ENCODE peak calls at places on chromosomes 5 and 9, in five cellular contexts. U is right lobe of liver, Y is cerebellar cortex, K is GM03348, N is NCI-H748 treated with DMSO at 0.1 percent for 48 hours. W is an unnamed sample.

GRCh38 chr9:121884057-121884512 is 209.0 kb downstream of the TTLL11 start:
- DNase-seq in U (no peak), Y (peak), K (no peak), N (peak), W (no peak)

GRCh38 chr5:110054240-110054639 is 364.5 kb downstream of the MAN2A1 start:
- DNase-seq in U (no peak), Y (no peak), K (no peak), N (peak), W (peak)

GRCh38 chr9:114619205-114619758 is 8.2 kb downstream of the TMEM268 start:
- DNase-seq in U (no peak), Y (no peak), K (no peak), N (no peak), W (no peak)

GRCh38 chr5:32278403-32278802 is 34.3 kb downstream of the MTMR12 start:
- DNase-seq in U (no peak), Y (no peak), K (no peak), N (no peak), W (no peak)

GRCh38 chr5:72860499-72860898 is 44.0 kb downstream of the TNPO1 start:
- DNase-seq in U (no peak), Y (no peak), K (peak), N (no peak), W (no peak)

GRCh38 chr5:133637206-133637605 is 24.9 kb upstream of the FSTL4 start:
- DNase-seq in U (no peak), Y (no peak), K (no peak), N (no peak), W (no peak)

GRCh38 chr5:54736003-54736797 is 218.6 kb downstream of the SNX18 start:
- DNase-seq in U (no peak), Y (no peak), K (no peak), N (no peak), W (no peak)

GRCh38 chr5:53091304-53091703 is 18.3 kb downstream of the MOCS2 start:
- DNase-seq in U (no peak), Y (no peak), K (peak), N (no peak), W (no peak)

GRCh38 chr9:1173211-1173610 is 123.1 kb downstream of the DMRT2 start:
- DNase-seq in U (no peak), Y (no peak), K (peak), N (no peak), W (peak)

GRCh38 chr9:137430723-137431415 is 7.7 kb downstream of the NOXA1 start:
- DNase-seq in U (peak), Y (no peak), K (no peak), N (no peak), W (no peak)

GRCh38 chr5:87151547-87151946 is 116.1 kb upstream of the RASA1 start:
- DNase-seq in U (no peak), Y (no peak), K (peak), N (no peak), W (peak)

GRCh38 chr9:16138961-16139441 is 586.2 kb downstream of the CCDC171 start:
- DNase-seq in U (no peak), Y (no peak), K (peak), N (no peak), W (no peak)

GRCh38 chr5:150120617-150121447 is 34.5 kb upstream of the CSF1R start:
- DNase-seq in U (no peak), Y (no peak), K (no peak), N (no peak), W (no peak)

GRCh38 chr5:160672521-160672920 is 179.5 kb downstream of the ATP10B start:
- DNase-seq in U (no peak), Y (no peak), K (no peak), N (no peak), W (no peak)

GRCh38 chr5:57850109-57850508 is 367.5 kb upstream of the ACTBL2 start:
- DNase-seq in U (no peak), Y (no peak), K (no peak), N (no peak), W (no peak)

GRCh38 chr5:57221049-57221568 is 47.2 kb downstream of the GPBP1 start:
- DNase-seq in U (no peak), Y (peak), K (peak), N (peak), W (peak)

GRCh38 chr5:167821096-167821590 is 470.3 kb upstream of the WWC1 start:
- DNase-seq in U (no peak), Y (no peak), K (peak), N (no peak), W (no peak)